ENCODE peak calls at places on chromosomes 7 and 10, in five cellular contexts. D, B, T, E and O are unnamed samples.

GRCh38 chr7:136526408-136527105 is 341.9 kb upstream of the CHRM2 start:
- DNase-seq in D (no peak), B (no peak), T (no peak), E (no peak), O (no peak)

GRCh38 chr7:99707096-99707495 is 27.3 kb upstream of the CYP3A5 start:
- DNase-seq in D (no peak), B (no peak), T (no peak), E (peak; percentile 18), O (no peak)

GRCh38 chr7:143263266-143264195 is at the start of gene GSTK1:
- DNase-seq in D (peak; percentile 97), B (no peak), T (peak; percentile 87), E (peak; percentile 56), O (peak; percentile 77)

GRCh38 chr7:140451716-140452115 is 27.6 kb downstream of the MKRN1 start:
- DNase-seq in D (no peak), B (no peak), T (no peak), E (no peak), O (no peak)

GRCh38 chr10:110420401-110421193 is 77.1 kb upstream of the DUSP5 start:
- DNase-seq in D (no peak), B (no peak), T (no peak), E (no peak), O (no peak)

GRCh38 chr10:74227697-74228424 is 76.8 kb downstream of the ADK start:
- DNase-seq in D (no peak), B (no peak), T (no peak), E (peak; percentile 59), O (no peak)

GRCh38 chr7:130369110-130369711 is 11.1 kb upstream of the CPA1 start:
- DNase-seq in D (peak; percentile 58), B (no peak), T (no peak), E (peak; percentile 78), O (no peak)

GRCh38 chr10:113183543-113183942 is 233.5 kb downstream of the TCF7L2 start:
- DNase-seq in D (no peak), B (no peak), T (no peak), E (no peak), O (no peak)

GRCh38 chr7:28847176-28847575 is 111.0 kb downstream of the TRIL start:
- DNase-seq in D (no peak), B (no peak), T (no peak), E (no peak), O (no peak)

GRCh38 chr7:69963388-69963787 is 365.1 kb downstream of the AUTS2 start:
- DNase-seq in D (no peak), B (no peak), T (no peak), E (no peak), O (no peak)

GRCh38 chr7:44131173-44132009 is 8.0 kb upstream of the POLD2 start:
- DNase-seq in D (no peak), B (no peak), T (no peak), E (no peak), O (no peak)

GRCh38 chr10:107666214-107666613 is 501.7 kb upstream of the SORCS1 start:
- DNase-seq in D (no peak), B (no peak), T (no peak), E (no peak), O (no peak)

GRCh38 chr7:66146701-66147100 is 32.1 kb downstream of the CRCP start:
- DNase-seq in D (no peak), B (no peak), T (no peak), E (no peak), O (no peak)

GRCh38 chr10:112022196-112022595 is 161.4 kb downstream of the GPAM start:
- DNase-seq in D (no peak), B (no peak), T (no peak), E (no peak), O (no peak)

GRCh38 chr10:120508393-120508792 is 51.4 kb downstream of the PLPP4 start:
- DNase-seq in D (no peak), B (no peak), T (peak; percentile 51), E (peak; percentile 64), O (peak; percentile 20)

GRCh38 chr10:129967579-129968019 is 3.5 kb upstream of the EBF3 start:
- DNase-seq in D (peak; percentile 55), B (no peak), T (no peak), E (no peak), O (no peak)

GRCh38 chr10:129968020-129968861 is 4.2 kb upstream of the EBF3 start:
- DNase-seq in D (peak; percentile 62), B (no peak), T (no peak), E (no peak), O (no peak)

GRCh38 chr10:129970404-129971364 is 6.6 kb upstream of the EBF3 start:
- DNase-seq in D (peak; percentile 54), B (no peak), T (no peak), E (no peak), O (no peak)

GRCh38 chr10:129969528-129970264 is 5.6 kb upstream of the EBF3 start:
- DNase-seq in D (peak; percentile 48), B (no peak), T (no peak), E (no peak), O (no peak)

GRCh38 chr10:129968937-129969527 is 5.0 kb upstream of the EBF3 start:
- DNase-seq in D (peak; percentile 72), B (no peak), T (no peak), E (peak; percentile 19), O (no peak)
- H3K4me3 ChIP-seq in D (no peak overlapping the region), B (no peak overlapping the region), T (no peak overlapping the region), E (no peak overlapping the region), O (no peak overlapping the region)

GRCh38 chr10:28681345-28681763 is 4.0 kb downstream of the BAMBI start:
- DNase-seq in D (no peak), B (no peak), T (no peak), E (no peak), O (no peak)
- H3K4me3 ChIP-seq in D (no peak overlapping the region), B (no peak overlapping the region), T (no peak overlapping the region), E (no peak overlapping the region), O (no peak overlapping the region)

DNA sequence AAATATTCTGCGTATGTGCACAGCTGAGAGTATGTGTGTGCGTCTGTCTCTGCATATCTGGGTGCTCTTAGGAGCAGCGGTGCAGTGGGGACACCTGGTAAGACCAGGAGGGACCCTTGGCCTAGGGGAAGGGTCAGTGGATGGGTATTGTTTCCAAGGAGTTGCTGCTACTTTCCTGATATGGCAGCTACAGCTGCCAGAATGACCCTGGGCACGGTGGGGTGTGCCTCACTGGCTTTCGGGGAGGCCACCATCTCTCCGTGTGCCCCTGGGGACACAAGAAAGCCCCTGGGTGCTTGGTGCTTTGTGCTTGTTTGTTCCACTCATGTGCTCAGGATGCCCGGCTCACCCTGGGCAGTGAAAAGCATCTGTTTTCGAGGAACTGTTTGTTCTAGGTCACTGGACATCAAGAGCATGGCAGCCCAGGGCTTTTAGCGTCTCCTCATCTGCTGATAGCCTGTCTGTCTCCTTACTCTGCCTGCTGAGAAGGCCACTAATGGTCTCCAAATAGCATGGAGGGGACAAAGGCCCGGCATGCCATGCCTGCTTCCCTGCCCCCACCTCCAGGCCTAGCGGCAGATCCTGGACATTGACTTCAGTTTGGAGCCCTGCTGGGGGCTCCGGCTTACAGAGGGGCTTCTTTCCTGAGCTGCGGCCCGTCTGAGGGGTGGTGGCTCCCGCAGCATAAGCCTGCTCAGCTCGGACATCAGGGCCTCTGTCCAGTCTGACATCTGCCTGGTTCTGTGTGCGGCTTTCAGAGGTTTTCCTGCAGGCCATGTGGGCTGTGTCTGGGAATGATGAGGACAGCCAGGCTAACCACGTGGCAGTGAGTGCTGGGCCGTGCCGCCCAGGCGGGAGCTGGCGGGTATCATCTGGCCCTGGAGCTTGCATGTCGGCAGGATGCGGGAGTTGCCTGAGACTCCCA is 8.9 kb downstream of the PFKFB3 start:
- DNase-seq in D (no peak), B (no peak), T (no peak), E (no peak), O (no peak)
- H3K4me3 ChIP-seq in D (no peak overlapping the region), B (no peak overlapping the region), T (no peak overlapping the region), E (no peak overlapping the region), O (no peak overlapping the region)

DNA sequence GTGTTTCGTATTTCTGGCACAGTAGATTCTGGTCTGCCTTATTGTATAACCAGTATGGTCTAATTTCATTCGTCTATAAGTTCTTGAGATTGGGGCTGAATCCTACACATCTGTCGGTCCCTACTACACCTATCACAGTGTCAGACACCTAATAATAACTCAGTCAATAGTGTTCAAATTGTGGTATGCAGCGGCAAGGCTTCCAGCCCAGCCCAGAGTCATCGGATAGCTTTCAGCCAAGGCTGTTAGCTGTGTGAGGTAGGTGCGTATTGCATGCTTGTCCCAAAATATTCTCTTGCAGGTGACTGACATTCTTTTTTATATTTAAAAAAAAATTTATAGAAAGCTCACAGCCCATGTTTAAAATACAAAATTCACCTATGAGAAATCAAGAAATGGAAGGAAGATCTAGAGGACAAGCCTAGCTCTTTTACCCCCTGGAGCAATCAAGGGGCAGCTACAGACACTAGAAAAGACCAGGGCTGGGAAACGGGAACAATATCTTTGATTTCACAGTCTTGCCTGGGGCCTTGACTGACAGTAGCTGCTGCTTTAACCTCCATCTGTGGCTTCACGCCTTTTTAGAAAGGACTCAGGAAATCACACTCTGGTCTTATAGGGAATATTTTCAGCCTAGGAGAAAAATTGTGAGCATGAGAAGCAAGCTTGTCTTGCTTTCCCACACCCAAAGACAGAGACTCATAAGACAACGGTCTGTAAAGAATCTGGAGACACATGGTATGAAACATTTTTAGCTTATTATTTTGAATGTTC is 9.5 kb upstream of the ASB4 start:
- DNase-seq in D (no peak), B (no peak), T (no peak), E (peak; percentile 17), O (no peak)
- H3K4me3 ChIP-seq in D (no peak overlapping the region), B (no peak overlapping the region), T (no peak overlapping the region), E (no peak overlapping the region), O (no peak overlapping the region)

GRCh38 chr10:92732958-92733357 is 43.2 kb downstream of the HHEX start:
- DNase-seq in D (no peak), B (no peak), T (no peak), E (no peak), O (no peak)

GRCh38 chr10:92737484-92737883 is 47.7 kb downstream of the HHEX start:
- DNase-seq in D (no peak), B (no peak), T (no peak), E (no peak), O (no peak)

GRCh38 chr10:92734288-92734687 is 44.5 kb downstream of the HHEX start:
- DNase-seq in D (no peak), B (no peak), T (no peak), E (no peak), O (no peak)

GRCh38 chr10:92740762-92741161 is 51.0 kb downstream of the HHEX start:
- DNase-seq in D (no peak), B (no peak), T (no peak), E (peak; percentile 29), O (no peak)

GRCh38 chr10:92735938-92736337 is 46.2 kb downstream of the HHEX start:
- DNase-seq in D (no peak), B (no peak), T (no peak), E (no peak), O (no peak)
- H3K4me3 ChIP-seq in D (no peak overlapping the region), B (no peak overlapping the region), T (no peak overlapping the region), E (no peak overlapping the region), O (no peak overlapping the region)

DNA sequence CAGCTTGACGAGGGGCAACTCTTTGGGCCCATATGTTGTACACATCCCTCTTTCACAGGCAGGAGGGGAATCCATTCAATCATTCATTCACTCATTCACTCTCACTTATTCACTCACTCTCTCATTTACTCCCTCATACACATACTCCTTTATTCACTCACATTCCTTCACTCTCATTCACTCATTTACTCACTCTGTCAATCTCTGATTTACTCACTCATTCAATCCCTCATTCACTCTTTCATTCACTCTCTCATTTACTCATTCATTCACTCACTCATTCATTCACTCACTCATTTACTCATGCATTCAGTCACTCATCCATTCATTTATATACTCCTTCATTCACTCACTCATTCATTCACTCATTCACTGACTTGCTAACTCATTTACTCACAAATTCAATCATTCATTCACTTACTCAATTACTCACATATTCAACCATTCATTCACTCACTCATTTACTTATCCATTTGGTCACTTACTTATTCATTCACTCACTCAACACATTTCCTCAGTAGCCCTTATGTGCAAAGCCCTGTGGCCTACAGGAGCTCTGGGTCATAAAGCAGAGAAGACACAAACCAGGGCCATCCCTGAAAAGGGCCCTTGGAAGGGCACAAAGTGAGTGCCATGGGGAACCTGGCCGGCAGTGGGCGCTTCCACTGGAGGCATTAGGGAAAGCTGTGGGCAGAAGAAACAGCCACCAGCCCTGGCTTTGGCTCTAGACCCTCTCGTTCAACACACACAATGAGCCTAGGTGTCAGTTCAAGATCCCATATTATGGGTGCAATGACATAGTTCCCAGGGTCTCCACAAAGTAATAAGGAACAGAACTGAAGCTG is 26.0 kb downstream of the HIP1 start:
- DNase-seq in D (peak; percentile 9), B (no peak), T (no peak), E (no peak), O (no peak)
- H3K4me3 ChIP-seq in D (no peak overlapping the region), B (no peak overlapping the region), T (no peak overlapping the region), E (no peak overlapping the region), O (no peak overlapping the region)